ENCODE peak calls at places on chromosomes 7 and 10, in five cellular contexts. D is NCI-H1694 treated with DMSO at 0.1 percent for 48 hours, U is glomerular endothelial cell, S is left cardiac atrium, W is GM23338. B is an unnamed sample.
A peak's percentile ranks its signal among the peaks of the same experiment; 100 is the strongest.

GRCh38 chr10:37563715-37564108 is 293.7 kb downstream of the ZNF248 start:
- DNase-seq in D (no peak), U (no peak), S (no peak), W (no peak), B (no peak)

GRCh38 chr7:104767826-104768536 is 246.0 kb upstream of the KMT2E start:
- DNase-seq in D (no peak), U (no peak), S (no peak), W (peak; percentile 50), B (no peak)

GRCh38 chr7:4715385-4715770 is 33.3 kb downstream of the FOXK1 start:
- DNase-seq in D (no peak), U (no peak), S (peak; percentile 70), W (no peak), B (peak; percentile 86)

GRCh38 chr10:33746878-33747277 is 412.4 kb upstream of the NRP1 start:
- DNase-seq in D (no peak), U (no peak), S (no peak), W (no peak), B (peak; percentile 52)

GRCh38 chr7:131555565-131556054 is 818 bp downstream of the PODXL start:
- DNase-seq in D (no peak), U (no peak), S (no peak), W (no peak), B (no peak)

GRCh38 chr7:18347170-18347569 is 148.4 kb upstream of the HDAC9 start:
- DNase-seq in D (no peak), U (no peak), S (no peak), W (no peak), B (no peak)

GRCh38 chr7:16916111-16916639 is 34.4 kb upstream of the AGR3 start:
- DNase-seq in D (no peak), U (no peak), S (no peak), W (no peak), B (peak; percentile 90)

GRCh38 chr7:2037301-2037804 is 195.4 kb downstream of the MAD1L1 start:
- DNase-seq in D (no peak), U (no peak), S (no peak), W (no peak), B (no peak)

GRCh38 chr10:8616166-8616565 is 561.7 kb downstream of the GATA3 start:
- DNase-seq in D (no peak), U (no peak), S (no peak), W (no peak), B (no peak)

GRCh38 chr10:111709630-111710029 is 473.9 kb downstream of the GPAM start:
- DNase-seq in D (no peak), U (no peak), S (no peak), W (no peak), B (no peak)

GRCh38 chr10:77869626-77870420 is 56.7 kb downstream of the DLG5 start:
- DNase-seq in D (no peak), U (no peak), S (no peak), W (no peak), B (peak; percentile 60)

GRCh38 chr7:17599733-17600685 is 301.6 kb downstream of the AHR start:
- DNase-seq in D (no peak), U (peak; percentile 33), S (no peak), W (peak; percentile 1), B (peak; percentile 95)

GRCh38 chr10:4372601-4373000 is 453.4 kb upstream of the AKR1E2 start:
- DNase-seq in D (no peak), U (peak; percentile 91), S (no peak), W (no peak), B (peak; percentile 100)

GRCh38 chr7:128410092-128410665 is 397 bp upstream of the IMPDH1 start:
- DNase-seq in D (peak; percentile 42), U (no peak), S (peak; percentile 65), W (peak; percentile 79), B (peak; percentile 87)

GRCh38 chr10:21082206-21082605 is 185.1 kb upstream of the NEBL start:
- DNase-seq in D (no peak), U (no peak), S (no peak), W (no peak), B (no peak)

GRCh38 chr7:103132995-103133688 is 15.8 kb downstream of the NAPEPLD start:
- DNase-seq in D (no peak), U (no peak), S (no peak), W (no peak), B (no peak)

GRCh38 chr7:112510032-112510742 is 29.4 kb downstream of the LSMEM1 start:
- DNase-seq in D (no peak), U (no peak), S (no peak), W (no peak), B (peak; percentile 79)

GRCh38 chr7:118183254-118183585 is 744 bp upstream of the LSM8 start:
- DNase-seq in D (no peak), U (no peak), S (no peak), W (peak; percentile 9), B (no peak)

GRCh38 chr10:51014680-51015425 is 59.4 kb upstream of the PRKG1 start:
- DNase-seq in D (no peak), U (no peak), S (no peak), W (no peak), B (no peak)

GRCh38 chr7:111140091-111140870 is 49.4 kb downstream of the LRRN3 start:
- DNase-seq in D (no peak), U (no peak), S (no peak), W (no peak), B (no peak)

GRCh38 chr7:140966561-140967234 is 42.0 kb upstream of the BRAF start:
- DNase-seq in D (no peak), U (no peak), S (no peak), W (peak; percentile 21), B (no peak)

GRCh38 chr7:72308986-72309385 is 103.2 kb downstream of the CALN1 start:
- DNase-seq in D (no peak), U (no peak), S (no peak), W (no peak), B (no peak)

GRCh38 chr7:7920056-7920455 is 48.5 kb upstream of the GLCCI1 start:
- DNase-seq in D (no peak), U (no peak), S (no peak), W (no peak), B (no peak)

GRCh38 chr10:112115781-112116385 is 67.7 kb downstream of the GPAM start:
- DNase-seq in D (peak; percentile 0), U (no peak), S (no peak), W (peak; percentile 77), B (no peak)

GRCh38 chr7:83594076-83594475 is 54.9 kb downstream of the SEMA3E start:
- DNase-seq in D (peak; percentile 10), U (no peak), S (no peak), W (no peak), B (no peak)

GRCh38 chr10:47329905-47330304 is 7.7 kb downstream of the GDF2 start:
- DNase-seq in D (no peak), U (no peak), S (no peak), W (no peak), B (no peak)

GRCh38 chr10:5565671-5566581 is 41.2 kb downstream of the CALML3 start:
- DNase-seq in D (no peak), U (no peak), S (no peak), W (no peak), B (no peak)

GRCh38 chr10:69374242-69374641 is 42.5 kb downstream of the TACR2 start:
- DNase-seq in D (peak; percentile 55), U (no peak), S (no peak), W (no peak), B (no peak)

B was measured in astrocyte of the spinal cord.